ENCODE peak calls at places on chromosome 6, in four cellular contexts. V is dorsolateral prefrontal cortex, X is glutamatergic neuron, Z is HFFc6. C is an unnamed sample.

GRCh38 chr6:3568396-3569082 is 111.7 kb upstream of the SLC22A23 start:
- DNase-seq in V (no peak), X (peak), Z (no peak), C (no peak)

GRCh38 chr6:77089776-77090175 is 373.5 kb downstream of the HTR1B start:
- DNase-seq in V (no peak), X (no peak), Z (peak), C (no peak)

GRCh38 chr6:44646355-44646754 is 258.8 kb downstream of the CDC5L start:
- DNase-seq in V (no peak), X (no peak), Z (peak), C (no peak)

GRCh38 chr6:3644613-3645012 is 106.9 kb downstream of the PXDC1 start:
- DNase-seq in V (no peak), X (no peak), Z (no peak), C (no peak)

GRCh38 chr6:151663559-151663958 is 143.9 kb upstream of the ESR1 start:
- DNase-seq in V (no peak), X (no peak), Z (no peak), C (no peak)

GRCh38 chr6:163333038-163333437 is 81.5 kb upstream of the QKI start:
- DNase-seq in V (no peak), X (no peak), Z (no peak), C (no peak)

GRCh38 chr6:76671751-76672150 is 599.3 kb upstream of the IMPG1 start:
- DNase-seq in V (no peak), X (no peak), Z (no peak), C (no peak)

GRCh38 chr6:70706491-70707123 is 38.9 kb downstream of the SMAP1 start:
- DNase-seq in V (no peak), X (no peak), Z (peak), C (peak)

GRCh38 chr6:41355952-41356351 is 20.5 kb downstream of the NCR2 start:
- DNase-seq in V (no peak), X (no peak), Z (no peak), C (no peak)

GRCh38 chr6:14635195-14635594 is 517.6 kb downstream of the CD83 start:
- DNase-seq in V (no peak), X (no peak), Z (no peak), C (no peak)

GRCh38 chr6:37704066-37704465 is 6.4 kb upstream of the MDGA1 start:
- DNase-seq in V (no peak), X (no peak), Z (no peak), C (no peak)

GRCh38 chr6:37700266-37700973 is 2.7 kb upstream of the MDGA1 start:
- DNase-seq in V (no peak), X (no peak), Z (no peak), C (no peak)

GRCh38 chr6:37704923-37705238 is 7.2 kb upstream of the MDGA1 start:
- DNase-seq in V (no peak), X (no peak), Z (no peak), C (no peak)

GRCh38 chr6:37699138-37699766 is 1.6 kb upstream of the MDGA1 start:
- DNase-seq in V (no peak), X (no peak), Z (no peak), C (no peak)

GRCh38 chr6:37702314-37702713 is 4.6 kb upstream of the MDGA1 start:
- DNase-seq in V (no peak), X (no peak), Z (no peak), C (no peak)
- TF ChIP-seq CTCF in V (no peak), X (no peak), Z (peak), C (no peak)

GRCh38 chr6:170167657-170168159 is 123.2 kb downstream of the DLL1 start:
- DNase-seq in V (peak), X (no peak), Z (no peak), C (no peak)
- TF ChIP-seq CTCF in V (no peak), X (no peak), Z (no peak), C (no peak)

DNA sequence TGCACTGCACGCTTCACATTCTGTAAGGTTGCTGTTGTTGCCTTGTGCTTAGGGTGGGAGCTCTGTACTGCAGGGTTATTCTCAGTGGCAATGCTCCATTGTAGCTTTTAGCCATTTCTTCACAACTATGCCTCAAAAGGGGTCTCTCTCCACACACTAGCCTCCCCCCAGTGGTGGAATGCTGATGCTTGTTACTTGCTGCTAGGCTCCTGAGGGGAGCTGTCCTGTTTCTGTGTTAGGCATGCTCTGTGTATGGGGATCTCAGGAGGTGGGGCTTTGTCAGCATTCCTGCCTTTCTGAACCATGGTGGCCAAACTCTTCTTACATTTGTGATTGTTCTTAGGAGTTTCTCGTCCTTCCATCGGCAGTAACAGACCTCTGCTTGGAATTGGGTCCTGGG is 18.8 kb downstream of the TMEM170B start:
- DNase-seq in V (no peak), X (no peak), Z (no peak), C (no peak)
- TF ChIP-seq CTCF in V (no peak), X (no peak), Z (no peak), C (no peak)

DNA sequence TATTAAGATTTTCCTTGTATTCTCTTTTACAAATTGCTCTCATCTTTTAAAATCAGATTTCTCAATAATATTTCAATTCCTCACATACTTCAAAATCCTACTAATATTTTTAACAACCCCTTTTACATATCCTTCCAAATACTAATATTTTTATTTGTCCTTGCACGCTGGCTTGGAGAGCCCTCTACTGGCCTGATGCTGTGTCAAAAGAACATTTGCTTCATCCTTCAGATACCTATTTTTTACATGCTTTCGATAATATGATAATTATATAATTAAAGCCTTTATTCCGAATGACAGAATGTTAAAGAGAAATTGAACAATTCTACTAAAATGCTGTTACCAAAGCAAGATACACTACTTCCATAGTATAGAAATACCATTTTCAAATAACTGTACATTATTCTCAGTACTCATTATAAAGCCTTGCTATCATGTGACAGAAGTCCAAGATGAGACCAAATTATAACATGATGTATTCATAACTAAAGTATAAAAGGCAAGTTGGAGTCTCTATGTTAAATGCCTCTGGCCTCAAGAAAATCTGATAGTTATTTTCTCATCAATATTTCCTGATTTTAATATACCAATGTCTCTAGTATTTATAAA is 39.0 kb upstream of the PLN start:
- DNase-seq in V (no peak), X (peak), Z (peak), C (no peak)
- TF ChIP-seq CTCF in V (peak), X (no peak), Z (peak), C (no peak)

GRCh38 chr6:119445666-119446622 is 96.4 kb upstream of the MAN1A1 start:
- DNase-seq in V (no peak), X (no peak), Z (no peak), C (no peak)

GRCh38 chr6:119444642-119445557 is 95.3 kb upstream of the MAN1A1 start:
- DNase-seq in V (no peak), X (no peak), Z (no peak), C (no peak)

GRCh38 chr6:119442776-119443184 is 93.2 kb upstream of the MAN1A1 start:
- DNase-seq in V (no peak), X (no peak), Z (no peak), C (no peak)

GRCh38 chr6:119446623-119447008 is 97.1 kb upstream of the MAN1A1 start:
- DNase-seq in V (no peak), X (no peak), Z (peak), C (no peak)

GRCh38 chr6:119443993-119444641 is 94.6 kb upstream of the MAN1A1 start:
- DNase-seq in V (no peak), X (no peak), Z (no peak), C (no peak)
- TF ChIP-seq CTCF in V (no peak), X (no peak), Z (no peak), C (no peak)